ENCODE peak calls at places on chromosomes 6 and 20, in five cellular contexts. J, C, G, Z and B are unnamed samples.

GRCh38 chr6:88569959-88570358 is 393.5 kb downstream of the RNGTT start:
- DNase-seq in J (no peak), Z (no peak), C (no peak), G (no peak), B (no peak)

GRCh38 chr6:23454090-23454998 is 671.7 kb upstream of the NRSN1 start:
- DNase-seq in J (peak), C (no peak), G (no peak), Z (no peak), B (no peak)

GRCh38 chr20:10653593-10654288 is 20.1 kb downstream of the JAG1 start:
- DNase-seq in J (no peak), C (no peak), G (peak), Z (no peak), B (no peak)

GRCh38 chr6:81820979-81821378 is 68.5 kb upstream of the TENT5A start:
- DNase-seq in G (no peak), J (no peak), Z (no peak), C (no peak), B (no peak)

GRCh38 chr6:140846518-140847277 is 1286.0 kb upstream of the GJE1 start:
- DNase-seq in C (no peak), J (peak), G (peak), Z (no peak), B (no peak)

GRCh38 chr20:63597651-63598478 is 23.8 kb upstream of the HELZ2 start:
- DNase-seq in G (no peak), Z (peak), C (no peak), J (no peak), B (no peak)

GRCh38 chr6:1716396-1716795 is 106.7 kb downstream of the FOXC1 start:
- DNase-seq in J (no peak), G (no peak), C (no peak), Z (no peak), B (no peak)

GRCh38 chr6:110822248-110822647 is 7.0 kb upstream of the CDK19 start:
- DNase-seq in J (no peak), C (no peak), Z (no peak), G (peak), B (no peak)

GRCh38 chr20:50670126-50670862 is 21.0 kb downstream of the RIPOR3 start:
- DNase-seq in C (no peak), G (no peak), J (peak), Z (no peak), B (no peak)

GRCh38 chr6:157263881-157264397 is 59.4 kb downstream of the TMEM242 start:
- DNase-seq in C (no peak), Z (no peak), G (no peak), J (no peak), B (no peak)